ENCODE peak calls at places on chromosome 16, in six cellular contexts. D is lower lobe of right lung, B is T-helper 9 cell, I is SIG-M5, W is fibroblast of the conjunctiva, V is MCF 10A. H is an unnamed sample.

GRCh38 chr16:889586-889985 is 81.2 kb downstream of the LMF1 start:
- DNase-seq in I (no peak), V (no peak), D (no peak), W (no peak), B (no peak), H (no peak)

GRCh38 chr16:28977703-28978641 is 3.4 kb downstream of the SPNS1 start:
- DNase-seq in I (no peak), V (peak; percentile 27), D (peak; percentile 60), B (no peak), W (no peak), H (no peak)

GRCh38 chr16:84717484-84717883 is 17.7 kb downstream of the USP10 start:
- DNase-seq in V (no peak), D (no peak), I (no peak), W (no peak), B (no peak), H (no peak)

GRCh38 chr16:57621521-57622268 is 6.7 kb upstream of the ADGRG1 start:
- DNase-seq in W (no peak), V (peak; percentile 77), I (no peak), B (no peak), D (peak; percentile 46), H (no peak)

GRCh38 chr16:5918553-5919127 is 821.0 kb upstream of the EEF2KMT start:
- DNase-seq in B (no peak), W (no peak), D (no peak), V (no peak), I (no peak), H (no peak)

GRCh38 chr16:24681793-24682192 is 47.7 kb upstream of the TNRC6A start:
- DNase-seq in B (no peak), W (peak; percentile 28), D (no peak), I (no peak), V (peak; percentile 78), H (no peak)

GRCh38 chr16:80984124-80984892 is 22.4 kb downstream of the CMC2 start:
- DNase-seq in W (no peak), I (no peak), V (no peak), B (no peak), D (no peak), H (no peak)

GRCh38 chr16:56888806-56889205 is 23.8 kb downstream of the SLC12A3 start:
- DNase-seq in V (no peak), D (no peak), I (peak; percentile 15), W (no peak), B (no peak), H (no peak)

GRCh38 chr16:89476379-89476778 is 14.0 kb downstream of the ANKRD11 start:
- DNase-seq in V (peak; percentile 93), W (no peak), B (no peak), D (no peak), I (no peak), H (no peak)

GRCh38 chr16:28210979-28211505 is 723 bp downstream of the XPO6 start:
- DNase-seq in V (peak; percentile 72), W (peak; percentile 42), I (no peak), D (peak; percentile 78), B (peak; percentile 45), H (peak; percentile 32)

GRCh38 chr16:69179255-69180010 is 7.5 kb upstream of the SNTB2 start:
- DNase-seq in W (peak; percentile 87), D (peak; percentile 65), I (no peak), V (peak; percentile 96), B (no peak), H (peak; percentile 10)

GRCh38 chr16:873889-874288 is 73.4 kb upstream of the GNG13 start:
- DNase-seq in I (no peak), B (no peak), W (no peak), D (peak; percentile 24), V (no peak), H (no peak)

GRCh38 chr16:12173121-12173520 is 196.6 kb downstream of the SNX29 start:
- DNase-seq in D (no peak), W (no peak), B (no peak), V (no peak), I (no peak), H (no peak)

GRCh38 chr16:57801098-57801855 is 1.0 kb downstream of the KIFC3 start:
- DNase-seq in B (no peak), D (peak; percentile 26), V (peak; percentile 65), I (no peak), W (no peak), H (no peak)

GRCh38 chr16:81567987-81568748 is 123.6 kb downstream of the CMIP start:
- DNase-seq in V (peak; percentile 86), D (no peak), W (peak; percentile 26), B (no peak), I (no peak), H (no peak)

GRCh38 chr16:67897231-67897630 is 4.2 kb downstream of the PSKH1 start:
- DNase-seq in V (no peak), B (no peak), I (no peak), W (peak; percentile 29), D (no peak), H (no peak)

GRCh38 chr16:49639739-49640388 is 216.0 kb downstream of the ZNF423 start:
- DNase-seq in D (no peak), I (no peak), V (no peak), W (no peak), B (no peak), H (no peak)

GRCh38 chr16:71421911-71422310 is 19.9 kb downstream of the TLE7 start:
- DNase-seq in D (no peak), V (peak; percentile 43), W (no peak), B (peak; percentile 16), I (no peak), H (no peak)

H was measured in anterior cingulate cortex.